ENCODE peak calls at places on chromosomes 12 and 14, in four cellular contexts. C is CD8-positive, alpha-beta T cell; J is PC-3; Z is keratinocyte. O is an unnamed sample.
A peak's percentile ranks its signal among the peaks of the same experiment; 100 is the strongest.

GRCh38 chr14:101027966-101028365 is 124.4 kb upstream of the RTL1 start:
- DNase-seq in J (no peak), Z (no peak), C (no peak), O (no peak)

GRCh38 chr12:71938728-71939385 is at the start of gene TPH2:
- DNase-seq in C (peak; percentile 42), Z (no peak), J (peak; percentile 78), O (no peak)

GRCh38 chr12:42140901-42141300 is 3.8 kb downstream of the GXYLT1 start:
- DNase-seq in C (no peak), Z (no peak), J (peak; percentile 62), O (no peak)

GRCh38 chr14:54025661-54026060 is 69.0 kb upstream of the BMP4 start:
- DNase-seq in J (peak; percentile 94), Z (no peak), C (no peak), O (no peak)

GRCh38 chr12:128091931-128092330 is 175.0 kb upstream of the TMEM132C start:
- DNase-seq in J (no peak), Z (no peak), C (no peak), O (no peak)

GRCh38 chr12:59708059-59708458 is 112.2 kb downstream of the SLC16A7 start:
- DNase-seq in Z (peak; percentile 9), J (peak; percentile 79), C (no peak), O (peak; percentile 33)

GRCh38 chr12:105317942-105318614 is 12.4 kb upstream of the C12orf75 start:
- DNase-seq in Z (no peak), J (no peak), C (no peak), O (peak; percentile 71)

GRCh38 chr12:6949063-6949594 is 2.0 kb upstream of the PTPN6 start:
- DNase-seq in C (peak; percentile 57), J (no peak), Z (no peak), O (no peak)

GRCh38 chr14:32702571-32702970 is 236.1 kb upstream of the NPAS3 start:
- DNase-seq in Z (no peak), C (no peak), J (no peak), O (no peak)

GRCh38 chr12:98951401-98951800 is 306.3 kb downstream of the APAF1 start:
- DNase-seq in C (no peak), Z (no peak), J (no peak), O (no peak)

GRCh38 chr12:84763112-84763511 is 149.5 kb downstream of the SLC6A15 start:
- DNase-seq in J (no peak), C (no peak), Z (no peak), O (peak; percentile 21)

GRCh38 chr12:8699714-8700113 is 1.9 kb downstream of the RIMKLB start:
- DNase-seq in Z (no peak), C (no peak), J (no peak), O (no peak)

GRCh38 chr14:30582376-30582775 is 23.4 kb downstream of the G2E3 start:
- DNase-seq in Z (no peak), J (no peak), C (no peak), O (no peak)

GRCh38 chr14:23294346-23294733 is 8.3 kb downstream of the PPP1R3E start:
- DNase-seq in J (no peak), C (no peak), Z (no peak), O (no peak)

GRCh38 chr12:55019784-55020183 is at the start of gene NEUROD4:
- DNase-seq in Z (no peak), J (peak; percentile 66), C (no peak), O (no peak)

GRCh38 chr14:100294213-100294962 is 11.9 kb downstream of the SLC25A29 start:
- DNase-seq in J (no peak), Z (no peak), C (no peak), O (no peak)

GRCh38 chr12:14443531-14443930 is 78.0 kb downstream of the ATF7IP start:
- DNase-seq in J (no peak), C (no peak), Z (no peak), O (no peak)

GRCh38 chr12:120119395-120119973 is 2.9 kb upstream of the RAB35 start:
- DNase-seq in Z (no peak), C (no peak), J (peak; percentile 52), O (peak; percentile 9)
- TF ChIP-seq CTCF in Z (no peak), C (no peak), J (no peak), O (no peak)

DNA sequence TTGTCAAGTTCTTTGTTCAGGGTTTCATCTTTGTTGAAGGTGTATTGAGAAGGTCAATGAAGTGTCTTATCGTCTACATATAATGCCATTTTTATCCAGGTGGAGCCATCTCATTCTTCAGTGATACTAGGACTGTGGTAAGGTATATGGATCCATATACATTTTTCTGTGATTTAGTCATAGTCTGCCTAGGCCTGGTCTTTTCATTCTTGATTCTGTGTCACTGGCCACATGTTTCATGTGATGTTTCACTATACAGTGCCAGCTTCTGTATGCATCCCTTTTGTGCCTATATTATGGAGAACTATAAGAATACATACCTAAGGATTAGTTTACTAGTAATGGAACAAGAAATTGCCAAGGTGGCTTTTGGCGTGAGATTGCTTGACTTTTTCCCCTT is 40.5 kb downstream of the VEZT start:
- DNase-seq in J (peak; percentile 49), Z (no peak), C (no peak), O (no peak)
- H3K36me3 ChIP-seq in J (peaks cover 67% of the 10 kb centered on the region), Z (peaks cover 12% of the 10 kb centered on the region), C (peaks cover 18% of the 10 kb centered on the region), O (peaks cover 5% of the 10 kb centered on the region)

DNA sequence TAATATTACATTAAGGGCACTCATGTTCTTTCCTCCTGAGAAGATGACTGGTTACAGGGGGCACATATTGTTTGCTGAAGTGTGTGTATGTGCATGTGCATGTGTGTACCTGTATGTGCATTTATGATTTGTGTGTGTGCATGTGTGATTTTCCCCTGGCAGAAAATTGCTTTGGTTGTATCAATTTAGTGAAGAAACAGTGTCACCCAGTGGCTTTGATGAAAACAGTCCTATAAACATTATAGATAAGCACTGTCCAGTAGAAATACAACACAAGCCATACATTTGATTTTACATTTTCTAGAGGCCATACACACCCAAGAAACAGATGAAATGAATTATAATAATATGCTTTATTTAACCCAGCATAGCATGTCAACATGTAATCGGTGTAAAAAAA is 8.6 kb downstream of the PDE3A start:
- DNase-seq in J (peak; percentile 46), Z (no peak), C (no peak), O (no peak)
- H3K4me3 ChIP-seq in J (no peak overlapping the region), Z (no peak overlapping the region), C (no peak overlapping the region), O (no peak overlapping the region)

DNA sequence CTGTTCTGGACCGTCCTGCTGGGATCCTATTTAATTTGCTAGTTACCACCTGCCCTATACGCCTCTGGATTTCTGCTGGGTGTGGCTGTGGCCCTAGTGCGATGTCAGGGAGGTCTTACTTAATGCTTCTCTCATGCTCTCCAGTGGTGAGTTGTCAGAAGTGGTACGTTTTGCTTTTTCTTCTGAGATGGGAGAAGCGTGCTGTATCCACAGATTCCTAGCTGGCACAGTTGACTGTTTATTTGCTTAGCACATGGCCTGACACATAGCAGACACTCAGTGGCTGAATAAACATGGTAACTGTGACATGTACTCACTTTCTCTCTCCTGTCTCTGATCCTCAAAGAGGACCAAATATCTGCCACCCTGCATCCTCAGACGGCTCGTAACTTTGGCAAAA is 107.3 kb downstream of the CACNA1C start:
- DNase-seq in Z (no peak), J (no peak), C (no peak), O (no peak)
- TF ChIP-seq CTCF in Z (no peak), J (no peak), C (no peak), O (no peak)

O was measured in BJ.